ENCODE peak calls at places on chromosomes 13 and 19, in four cellular contexts. H is thoracic aorta, S is NCI-H2107, O is H9. M is an unnamed sample.

GRCh38 chr19:18165794-18166544 is 7.6 kb upstream of the IFI30 start:
- DNase-seq in H (no peak), S (no peak), O (no peak), M (peak)

GRCh38 chr13:102344410-102344809 is 57.4 kb downstream of the FGF14 start:
- DNase-seq in H (no peak), S (no peak), O (no peak), M (no peak)

GRCh38 chr13:81562598-81562997 is 1221.7 kb upstream of the SPRY2 start:
- DNase-seq in H (no peak), S (no peak), O (no peak), M (no peak)

GRCh38 chr13:79735228-79735627 is 254.3 kb downstream of the NDFIP2 start:
- DNase-seq in H (no peak), S (no peak), O (no peak), M (no peak)

GRCh38 chr19:50969413-50969760 is at the start of gene KLK6:
- DNase-seq in H (no peak), S (no peak), O (peak), M (peak)

GRCh38 chr19:2260341-2260751 is 4.1 kb upstream of the JSRP1 start:
- DNase-seq in H (no peak), S (no peak), O (no peak), M (no peak)

GRCh38 chr13:24138911-24139310 is 21.6 kb upstream of the SPATA13 start:
- DNase-seq in H (no peak), S (no peak), O (no peak), M (no peak)

GRCh38 chr19:3359850-3360493 is 6.4 kb upstream of the NFIC start:
- DNase-seq in H (no peak), S (no peak), O (no peak), M (peak)

GRCh38 chr19:29528946-29529645 is 3.3 kb downstream of the VSTM2B start:
- DNase-seq in H (no peak), S (no peak), O (peak), M (peak)

GRCh38 chr19:5436948-5437306 is 18.3 kb upstream of the ZNRF4 start:
- DNase-seq in H (no peak), S (no peak), O (peak), M (no peak)

GRCh38 chr13:99176309-99177276 is 24.1 kb upstream of the UBAC2 start:
- DNase-seq in H (no peak), S (peak), O (peak), M (peak)

GRCh38 chr13:39765801-39766463 is 110.5 kb downstream of the COG6 start:
- DNase-seq in H (no peak), S (peak), O (peak), M (peak)

GRCh38 chr19:42412223-42412622 is 15.0 kb downstream of the LIPE start:
- DNase-seq in H (no peak), S (no peak), O (no peak), M (peak)

GRCh38 chr13:93039131-93039530 is 187.5 kb upstream of the GPC6 start:
- DNase-seq in H (no peak), S (no peak), O (no peak), M (no peak)

GRCh38 chr19:15331419-15332310 is 674 bp downstream of the BRD4 start:
- DNase-seq in H (no peak), S (no peak), O (peak), M (peak)

GRCh38 chr19:44585371-44586141 is 27.8 kb upstream of the IGSF23 start:
- DNase-seq in H (no peak), S (no peak), O (no peak), M (no peak)

GRCh38 chr13:97753942-97754670 is 199.4 kb upstream of the IPO5 start:
- DNase-seq in H (no peak), S (no peak), O (peak), M (peak)

GRCh38 chr19:34393031-34393430 is 11.2 kb upstream of the PDCD2L start:
- DNase-seq in H (no peak), S (no peak), O (no peak), M (no peak)

GRCh38 chr13:71864981-71865857 is 1.8 kb downstream of the DACH1 start:
- DNase-seq in H (no peak), S (no peak), O (peak), M (peak)

GRCh38 chr19:2503521-2504109 is 27.7 kb downstream of the GADD45B start:
- DNase-seq in H (no peak), S (no peak), O (no peak), M (peak)

GRCh38 chr19:56106397-56106849 is 14.7 kb downstream of the ZNF787 start:
- DNase-seq in H (no peak), S (no peak), O (no peak), M (peak)

GRCh38 chr13:36344173-36344572 is 2.0 kb downstream of the SPART start:
- DNase-seq in H (no peak), S (no peak), O (no peak), M (no peak)

GRCh38 chr19:12085074-12085818 is 20.7 kb downstream of the ZNF844 start:
- DNase-seq in H (no peak), S (no peak), O (no peak), M (no peak)

GRCh38 chr19:47391510-47392223 is 27.7 kb downstream of the MEIS3 start:
- DNase-seq in H (no peak), S (peak), O (peak), M (peak)

GRCh38 chr19:18046066-18046718 is 38.2 kb downstream of the ARRDC2 start:
- DNase-seq in H (no peak), S (no peak), O (no peak), M (no peak)

GRCh38 chr13:94160875-94161274 is 318.6 kb downstream of the DCT start:
- DNase-seq in H (no peak), S (no peak), O (no peak), M (no peak)